ENCODE peak calls at places on chromosomes 11 and 22, in eight cellular contexts. One of them, this sample, is unnamed.

GRCh38 chr11:35276396-35276795 is 137.4 kb downstream of the CD44 start:
- DNase-seq in SK-N-SH: no peak
- DNase-seq in neural progenitor cell: no peak
- DNase-seq in HCT116: no peak
- DNase-seq in GM23338: no peak
- DNase-seq in PC-3: peak; percentile 61
- DNase-seq in GM23248: peak; percentile 53
- DNase-seq in OCI-LY7: no peak
- DNase-seq in this sample: peak; percentile 39

GRCh38 chr11:35163209-35163608 is 24.2 kb downstream of the CD44 start:
- DNase-seq in SK-N-SH: no peak
- DNase-seq in neural progenitor cell: no peak
- DNase-seq in HCT116: no peak
- DNase-seq in GM23338: no peak
- DNase-seq in PC-3: peak; percentile 67
- DNase-seq in GM23248: peak; percentile 58
- DNase-seq in OCI-LY7: no peak
- DNase-seq in this sample: no peak

GRCh38 chr11:120130991-120131760 is 6.7 kb downstream of the TRIM29 start:
- DNase-seq in SK-N-SH: no peak
- DNase-seq in neural progenitor cell: no peak
- DNase-seq in HCT116: no peak
- DNase-seq in GM23338: no peak
- DNase-seq in PC-3: no peak
- DNase-seq in GM23248: no peak
- DNase-seq in OCI-LY7: no peak
- DNase-seq in this sample: no peak

GRCh38 chr22:48588151-48588880 is 1239.4 kb downstream of the BRD1 start:
- DNase-seq in SK-N-SH: no peak
- DNase-seq in neural progenitor cell: no peak
- DNase-seq in HCT116: no peak
- DNase-seq in GM23338: no peak
- DNase-seq in PC-3: no peak
- DNase-seq in GM23248: no peak
- DNase-seq in OCI-LY7: no peak
- DNase-seq in this sample: no peak

GRCh38 chr11:33719587-33719986 is 16.6 kb downstream of the CD59 start:
- DNase-seq in SK-N-SH: no peak
- DNase-seq in neural progenitor cell: no peak
- DNase-seq in HCT116: no peak
- DNase-seq in GM23338: no peak
- DNase-seq in PC-3: peak; percentile 58
- DNase-seq in GM23248: no peak
- DNase-seq in OCI-LY7: no peak
- DNase-seq in this sample: no peak

GRCh38 chr11:46475926-46476545 is 84.5 kb upstream of the CHRM4 start:
- DNase-seq in SK-N-SH: no peak
- DNase-seq in neural progenitor cell: no peak
- DNase-seq in HCT116: no peak
- DNase-seq in GM23338: no peak
- DNase-seq in PC-3: no peak
- DNase-seq in GM23248: no peak
- DNase-seq in OCI-LY7: no peak
- DNase-seq in this sample: no peak

GRCh38 chr11:131354251-131354701 is 16.1 kb upstream of the NTM start:
- DNase-seq in SK-N-SH: no peak
- DNase-seq in neural progenitor cell: no peak
- DNase-seq in HCT116: no peak
- DNase-seq in GM23338: peak; percentile 38
- DNase-seq in PC-3: no peak
- DNase-seq in GM23248: no peak
- DNase-seq in OCI-LY7: no peak
- DNase-seq in this sample: no peak

GRCh38 chr11:46616551-46617450 is at the start of gene HARBI1:
- DNase-seq in SK-N-SH: peak; percentile 94
- DNase-seq in neural progenitor cell: peak; percentile 95
- DNase-seq in HCT116: peak; percentile 82
- DNase-seq in GM23338: peak; percentile 92
- DNase-seq in PC-3: peak; percentile 86
- DNase-seq in GM23248: peak; percentile 96
- DNase-seq in OCI-LY7: peak; percentile 94
- DNase-seq in this sample: peak; percentile 89

GRCh38 chr11:60756307-60757032 is at the start of gene MS4A15:
- DNase-seq in SK-N-SH: peak; percentile 57
- DNase-seq in neural progenitor cell: peak; percentile 55
- DNase-seq in HCT116: peak; percentile 29
- DNase-seq in GM23338: peak; percentile 90
- DNase-seq in PC-3: peak; percentile 83
- DNase-seq in GM23248: peak; percentile 14
- DNase-seq in OCI-LY7: peak; percentile 50
- DNase-seq in this sample: peak; percentile 80

GRCh38 chr11:33488971-33489370 is 211.7 kb downstream of the C11orf91 start:
- DNase-seq in SK-N-SH: no peak
- DNase-seq in neural progenitor cell: no peak
- DNase-seq in HCT116: no peak
- DNase-seq in GM23338: no peak
- DNase-seq in PC-3: no peak
- DNase-seq in GM23248: no peak
- DNase-seq in OCI-LY7: no peak
- DNase-seq in this sample: no peak

GRCh38 chr11:17277024-17277584 is 565 bp downstream of the NUCB2 start:
- DNase-seq in SK-N-SH: no peak
- DNase-seq in neural progenitor cell: no peak
- DNase-seq in HCT116: no peak
- DNase-seq in GM23338: peak; percentile 27
- DNase-seq in PC-3: peak; percentile 48
- DNase-seq in GM23248: peak; percentile 72
- DNase-seq in OCI-LY7: peak; percentile 63
- DNase-seq in this sample: peak; percentile 69

GRCh38 chr11:119671561-119672015 is 57.4 kb downstream of the NECTIN1 start:
- DNase-seq in SK-N-SH: peak; percentile 83
- DNase-seq in neural progenitor cell: peak; percentile 24
- DNase-seq in HCT116: no peak
- DNase-seq in GM23338: no peak
- DNase-seq in PC-3: no peak
- DNase-seq in GM23248: no peak
- DNase-seq in OCI-LY7: no peak
- DNase-seq in this sample: no peak

GRCh38 chr11:29019960-29020683 is 911.9 kb downstream of the METTL15 start:
- DNase-seq in SK-N-SH: no peak
- DNase-seq in neural progenitor cell: peak; percentile 53
- DNase-seq in HCT116: peak; percentile 29
- DNase-seq in GM23338: peak; percentile 58
- DNase-seq in PC-3: peak; percentile 73
- DNase-seq in GM23248: peak; percentile 44
- DNase-seq in OCI-LY7: no peak
- DNase-seq in this sample: no peak

GRCh38 chr11:2100361-2101170 is 38.6 kb downstream of the IGF2 start:
- DNase-seq in SK-N-SH: peak; percentile 53
- DNase-seq in neural progenitor cell: no peak
- DNase-seq in HCT116: no peak
- DNase-seq in GM23338: no peak
- DNase-seq in PC-3: no peak
- DNase-seq in GM23248: no peak
- DNase-seq in OCI-LY7: no peak
- DNase-seq in this sample: no peak

GRCh38 chr22:45246060-45246985 is 5.6 kb upstream of the KIAA0930 start:
- DNase-seq in SK-N-SH: peak; percentile 73
- DNase-seq in neural progenitor cell: no peak
- DNase-seq in HCT116: peak; percentile 92
- DNase-seq in GM23338: no peak
- DNase-seq in PC-3: peak; percentile 85
- DNase-seq in GM23248: peak; percentile 95
- DNase-seq in OCI-LY7: no peak
- DNase-seq in this sample: no peak

GRCh38 chr11:2524446-2525165 is 79.8 kb downstream of the KCNQ1 start:
- DNase-seq in SK-N-SH: peak; percentile 41
- DNase-seq in neural progenitor cell: no peak
- DNase-seq in HCT116: no peak
- DNase-seq in GM23338: no peak
- DNase-seq in PC-3: no peak
- DNase-seq in GM23248: no peak
- DNase-seq in OCI-LY7: no peak
- DNase-seq in this sample: no peak

GRCh38 chr11:71140206-71140919 is 112.0 kb downstream of the SHANK2 start:
- DNase-seq in SK-N-SH: no peak
- DNase-seq in neural progenitor cell: no peak
- DNase-seq in HCT116: no peak
- DNase-seq in GM23338: no peak
- DNase-seq in PC-3: no peak
- DNase-seq in GM23248: no peak
- DNase-seq in OCI-LY7: no peak
- DNase-seq in this sample: no peak

GRCh38 chr22:23237201-23237798 is 57.0 kb downstream of the BCR start:
- DNase-seq in SK-N-SH: no peak
- DNase-seq in neural progenitor cell: peak; percentile 77
- DNase-seq in HCT116: no peak
- DNase-seq in GM23338: peak; percentile 63
- DNase-seq in PC-3: no peak
- DNase-seq in GM23248: no peak
- DNase-seq in OCI-LY7: no peak
- DNase-seq in this sample: peak; percentile 41

GRCh38 chr11:120235024-120235628 is 4.8 kb upstream of the POU2F3 start:
- DNase-seq in SK-N-SH: peak; percentile 78
- DNase-seq in neural progenitor cell: peak; percentile 86
- DNase-seq in HCT116: peak; percentile 64
- DNase-seq in GM23338: peak; percentile 92
- DNase-seq in PC-3: peak; percentile 88
- DNase-seq in GM23248: peak; percentile 56
- DNase-seq in OCI-LY7: peak; percentile 66
- DNase-seq in this sample: peak; percentile 67

GRCh38 chr11:57646221-57646620 is 3.5 kb downstream of the YPEL4 start:
- DNase-seq in SK-N-SH: no peak
- DNase-seq in neural progenitor cell: no peak
- DNase-seq in HCT116: no peak
- DNase-seq in GM23338: no peak
- DNase-seq in PC-3: no peak
- DNase-seq in GM23248: no peak
- DNase-seq in OCI-LY7: no peak
- DNase-seq in this sample: no peak

GRCh38 chr22:49694462-49695260 is 133.0 kb downstream of the BRD1 start:
- DNase-seq in SK-N-SH: no peak
- DNase-seq in neural progenitor cell: no peak
- DNase-seq in HCT116: no peak
- DNase-seq in GM23338: no peak
- DNase-seq in PC-3: no peak
- DNase-seq in GM23248: no peak
- DNase-seq in OCI-LY7: no peak
- DNase-seq in this sample: no peak
- TF ChIP-seq EZH2phosphoT487 in SK-N-SH: no peak
- TF ChIP-seq EZH2phosphoT487 in neural progenitor cell: no peak
- TF ChIP-seq EZH2phosphoT487 in HCT116: no peak
- TF ChIP-seq EZH2phosphoT487 in GM23338: no peak
- TF ChIP-seq EZH2phosphoT487 in PC-3: no peak
- TF ChIP-seq EZH2phosphoT487 in GM23248: no peak
- TF ChIP-seq EZH2phosphoT487 in OCI-LY7: no peak
- TF ChIP-seq EZH2phosphoT487 in this sample: no peak

GRCh38 chr11:122893131-122893530 is 10.6 kb downstream of the JHY start:
- DNase-seq in SK-N-SH: no peak
- DNase-seq in neural progenitor cell: no peak
- DNase-seq in HCT116: no peak
- DNase-seq in GM23338: no peak
- DNase-seq in PC-3: no peak
- DNase-seq in GM23248: peak; percentile 14
- DNase-seq in OCI-LY7: no peak
- DNase-seq in this sample: no peak
- TF ChIP-seq EZH2phosphoT487 in SK-N-SH: no peak
- TF ChIP-seq EZH2phosphoT487 in neural progenitor cell: no peak
- TF ChIP-seq EZH2phosphoT487 in HCT116: no peak
- TF ChIP-seq EZH2phosphoT487 in GM23338: no peak
- TF ChIP-seq EZH2phosphoT487 in PC-3: no peak
- TF ChIP-seq EZH2phosphoT487 in GM23248: no peak
- TF ChIP-seq EZH2phosphoT487 in OCI-LY7: no peak
- TF ChIP-seq EZH2phosphoT487 in this sample: no peak

GRCh38 chr11:68401856-68402255 is 58.7 kb upstream of the PPP6R3 start:
- DNase-seq in SK-N-SH: no peak
- DNase-seq in neural progenitor cell: no peak
- DNase-seq in HCT116: no peak
- DNase-seq in GM23338: no peak
- DNase-seq in PC-3: no peak
- DNase-seq in GM23248: no peak
- DNase-seq in OCI-LY7: no peak
- DNase-seq in this sample: no peak

GRCh38 chr11:68396526-68396925 is 64.0 kb upstream of the PPP6R3 start:
- DNase-seq in SK-N-SH: no peak
- DNase-seq in neural progenitor cell: no peak
- DNase-seq in HCT116: no peak
- DNase-seq in GM23338: no peak
- DNase-seq in PC-3: no peak
- DNase-seq in GM23248: no peak
- DNase-seq in OCI-LY7: no peak
- DNase-seq in this sample: no peak

GRCh38 chr11:68397256-68397655 is 63.3 kb upstream of the PPP6R3 start:
- DNase-seq in SK-N-SH: no peak
- DNase-seq in neural progenitor cell: no peak
- DNase-seq in HCT116: no peak
- DNase-seq in GM23338: no peak
- DNase-seq in PC-3: no peak
- DNase-seq in GM23248: no peak
- DNase-seq in OCI-LY7: no peak
- DNase-seq in this sample: no peak

GRCh38 chr11:68399916-68400315 is 60.6 kb upstream of the PPP6R3 start:
- DNase-seq in SK-N-SH: no peak
- DNase-seq in neural progenitor cell: no peak
- DNase-seq in HCT116: no peak
- DNase-seq in GM23338: no peak
- DNase-seq in PC-3: no peak
- DNase-seq in GM23248: no peak
- DNase-seq in OCI-LY7: no peak
- DNase-seq in this sample: no peak

GRCh38 chr11:68398870-68399865 is 61.4 kb upstream of the PPP6R3 start:
- DNase-seq in SK-N-SH: peak; percentile 72
- DNase-seq in neural progenitor cell: no peak
- DNase-seq in HCT116: no peak
- DNase-seq in GM23338: no peak
- DNase-seq in PC-3: no peak
- DNase-seq in GM23248: no peak
- DNase-seq in OCI-LY7: no peak
- DNase-seq in this sample: no peak
- TF ChIP-seq EZH2phosphoT487 in SK-N-SH: no peak
- TF ChIP-seq EZH2phosphoT487 in neural progenitor cell: no peak
- TF ChIP-seq EZH2phosphoT487 in HCT116: no peak
- TF ChIP-seq EZH2phosphoT487 in GM23338: no peak
- TF ChIP-seq EZH2phosphoT487 in PC-3: no peak
- TF ChIP-seq EZH2phosphoT487 in GM23248: no peak
- TF ChIP-seq EZH2phosphoT487 in OCI-LY7: no peak
- TF ChIP-seq EZH2phosphoT487 in this sample: no peak

DNA sequence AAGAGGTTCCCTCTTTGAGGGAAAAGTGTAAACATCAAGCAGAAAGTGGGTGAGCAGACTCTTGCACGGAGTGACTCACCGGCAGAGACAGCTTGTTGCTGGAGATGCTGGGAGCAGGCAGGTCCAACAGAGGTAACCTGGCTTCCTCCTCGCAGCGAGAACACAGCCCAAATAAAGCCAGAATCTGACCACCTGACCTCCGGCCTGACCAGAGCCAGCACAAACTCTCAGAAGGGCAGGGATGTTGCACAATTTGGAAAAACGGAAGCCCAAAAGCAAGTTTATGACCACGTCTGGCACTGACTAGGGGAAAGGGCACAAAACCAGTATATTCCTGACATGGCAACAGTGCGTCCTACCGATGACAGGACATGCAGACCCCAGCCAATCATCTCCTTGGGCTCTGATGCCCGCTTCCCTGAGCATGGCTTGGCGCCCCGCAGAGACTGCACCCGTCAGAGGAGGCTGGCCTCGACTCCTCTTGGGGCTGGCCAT is 5.4 kb downstream of the SMCO4 start:
- DNase-seq in SK-N-SH: no peak
- DNase-seq in neural progenitor cell: no peak
- DNase-seq in HCT116: no peak
- DNase-seq in GM23338: no peak
- DNase-seq in PC-3: peak; percentile 21
- DNase-seq in GM23248: peak; percentile 52
- DNase-seq in OCI-LY7: no peak
- DNase-seq in this sample: no peak
- TF ChIP-seq EZH2phosphoT487 in SK-N-SH: no peak
- TF ChIP-seq EZH2phosphoT487 in neural progenitor cell: no peak
- TF ChIP-seq EZH2phosphoT487 in HCT116: no peak
- TF ChIP-seq EZH2phosphoT487 in GM23338: no peak
- TF ChIP-seq EZH2phosphoT487 in PC-3: no peak
- TF ChIP-seq EZH2phosphoT487 in GM23248: no peak
- TF ChIP-seq EZH2phosphoT487 in OCI-LY7: no peak
- TF ChIP-seq EZH2phosphoT487 in this sample: no peak